ENCODE peak calls at places on chromosomes 4 and X, in seven cellular contexts. Z is GM12892, P is GM12865, M is fibroblast of the aortic adventitia, Q is spleen, G is mesothelial cell of epicardium, V is left colon. H is an unnamed sample.

GRCh38 chr4:148021706-148022105 is 289.8 kb downstream of the ARHGAP10 start:
- DNase-seq in Z (no peak), P (no peak), M (peak; percentile 49), Q (no peak), G (no peak), V (no peak), H (no peak)

GRCh38 chr4:146349306-146349705 is 135.0 kb downstream of the REELD1 start:
- DNase-seq in Z (no peak), P (no peak), M (no peak), Q (no peak), G (no peak), V (no peak), H (no peak)

GRCh38 chrX:41035582-41035981 is 49.7 kb upstream of the USP9X start:
- DNase-seq in Z (no peak), P (no peak), M (no peak), Q (no peak), G (no peak), V (no peak), H (no peak)

GRCh38 chrX:119194631-119195030 is 41.5 kb upstream of the PGRMC1 start:
- DNase-seq in Z (no peak), P (no peak), M (peak; percentile 40), Q (no peak), G (no peak), V (no peak), H (no peak)

GRCh38 chr4:83618991-83619390 is 83.1 kb downstream of the GPAT3 start:
- DNase-seq in Z (no peak), P (no peak), M (no peak), Q (no peak), G (no peak), V (peak; percentile 19), H (no peak)

GRCh38 chrX:153777261-153778090 is 3.4 kb upstream of the SRPK3 start:
- DNase-seq in Z (no peak), P (no peak), M (no peak), Q (peak; percentile 69), G (no peak), V (no peak), H (no peak)

GRCh38 chr4:73707269-73707875 is 33.0 kb upstream of the CXCL8 start:
- DNase-seq in Z (no peak), P (no peak), M (no peak), Q (no peak), G (no peak), V (no peak), H (no peak)

GRCh38 chrX:119685225-119686066 is 7.5 kb downstream of the SEPTIN6 start:
- DNase-seq in Z (no peak), P (peak; percentile 77), M (no peak), Q (no peak), G (no peak), V (no peak), H (no peak)

GRCh38 chrX:78104447-78105176 is 564 bp downstream of the PGK1 start:
- DNase-seq in Z (peak; percentile 8), P (peak; percentile 73), M (peak; percentile 63), Q (peak; percentile 84), G (no peak), V (peak; percentile 58), H (no peak)

GRCh38 chrX:24293412-24293811 is 20.5 kb downstream of the SUPT20HL2 start:
- DNase-seq in Z (no peak), P (no peak), M (no peak), Q (no peak), G (no peak), V (no peak), H (no peak)

GRCh38 chr4:124631760-124632159 is 80.8 kb downstream of the ANKRD50 start:
- DNase-seq in Z (no peak), P (peak; percentile 56), M (peak; percentile 98), Q (no peak), G (no peak), V (no peak), H (no peak)

GRCh38 chr4:154084864-154085263 is 296.0 kb upstream of the SFRP2 start:
- DNase-seq in Z (no peak), P (no peak), M (no peak), Q (no peak), G (no peak), V (no peak), H (no peak)

GRCh38 chrX:40644175-40644574 is 3.2 kb downstream of the CXorf38 start:
- DNase-seq in Z (no peak), P (no peak), M (peak; percentile 77), Q (no peak), G (no peak), V (no peak), H (no peak)

GRCh38 chr4:11495818-11496217 is 67.1 kb upstream of the HS3ST1 start:
- DNase-seq in Z (no peak), P (no peak), M (no peak), Q (no peak), G (no peak), V (no peak), H (no peak)